ENCODE peak calls at places on chromosomes 16 and 17, in seven cellular contexts. E, L, T, K, O, M and S are unnamed samples.

GRCh38 chr16:51167170-51167710 is 16.2 kb upstream of the SALL1 start:
- DNase-seq in E (no peak), L (no peak), T (no peak), K (no peak), O (no peak), M (no peak), S (no peak)

GRCh38 chr16:50056226-50056625 is 9.5 kb upstream of the HEATR3 start:
- DNase-seq in E (no peak), L (no peak), T (no peak), K (no peak), O (no peak), M (no peak), S (no peak)

GRCh38 chr17:7313028-7313889 is 1.9 kb downstream of the GPS2 start:
- DNase-seq in E (no peak), L (no peak), T (no peak), K (no peak), O (no peak), M (no peak), S (no peak)

GRCh38 chr17:19003966-19004600 is 481 bp downstream of the FAM83G start:
- DNase-seq in E (peak), L (peak), T (peak), K (no peak), O (no peak), M (no peak), S (peak)

GRCh38 chr16:66402166-66402565 is 24.9 kb upstream of the BEAN1 start:
- DNase-seq in E (no peak), L (no peak), T (no peak), K (no peak), O (no peak), M (no peak), S (no peak)

GRCh38 chr16:78375055-78375679 is 275.7 kb downstream of the WWOX start:
- DNase-seq in E (no peak), L (no peak), T (no peak), K (no peak), O (no peak), M (no peak), S (no peak)

GRCh38 chr17:66985838-66986237 is 21.3 kb downstream of the CACNG4 start:
- DNase-seq in E (no peak), L (no peak), T (no peak), K (no peak), O (no peak), M (no peak), S (no peak)

GRCh38 chr17:80477647-80478478 is 1.5 kb upstream of the NPTX1 start:
- DNase-seq in E (no peak), L (peak), T (no peak), K (peak), O (no peak), M (no peak), S (peak)

GRCh38 chr16:4944333-4945281 is 7.7 kb upstream of the PPL start:
- DNase-seq in E (no peak), L (peak), T (peak), K (peak), O (peak), M (peak), S (no peak)

GRCh38 chr17:74190154-74190553 is 13.3 kb upstream of the RPL38 start:
- DNase-seq in E (no peak), L (peak), T (peak), K (peak), O (no peak), M (no peak), S (no peak)

GRCh38 chr17:45381001-45381400 is 51.7 kb downstream of the ARHGAP27 start:
- DNase-seq in E (no peak), L (peak), T (no peak), K (no peak), O (no peak), M (no peak), S (no peak)

GRCh38 chr16:1105888-1106620 is 10.0 kb upstream of the C1QTNF8 start:
- DNase-seq in E (no peak), L (peak), T (peak), K (peak), O (no peak), M (no peak), S (peak)

GRCh38 chr17:37708616-37709212 is 36.1 kb downstream of the HNF1B start:
- DNase-seq in E (no peak), L (peak), T (no peak), K (no peak), O (no peak), M (no peak), S (no peak)

GRCh38 chr16:720990-721764 is at the start of gene ANTKMT:
- DNase-seq in E (peak), L (peak), T (peak), K (peak), O (no peak), M (no peak), S (peak)

GRCh38 chr17:61454932-61455753 is 2.9 kb downstream of the TBX4 start:
- DNase-seq in E (no peak), L (no peak), T (no peak), K (no peak), O (no peak), M (peak), S (no peak)

GRCh38 chr17:9750488-9750887 is 40.9 kb downstream of the DHRS7C start:
- DNase-seq in E (no peak), L (no peak), T (no peak), K (no peak), O (no peak), M (no peak), S (no peak)

GRCh38 chr16:48276102-48276501 is 28.8 kb upstream of the ABCC11 start:
- DNase-seq in E (no peak), L (peak), T (peak), K (no peak), O (no peak), M (no peak), S (no peak)

GRCh38 chr16:72429566-72430160 is 257.7 kb upstream of the PMFBP1 start:
- DNase-seq in E (no peak), L (no peak), T (no peak), K (no peak), O (no peak), M (no peak), S (no peak)

GRCh38 chr16:2689968-2690830 is 7.9 kb downstream of the KCTD5 start:
- DNase-seq in E (no peak), L (no peak), T (no peak), K (no peak), O (no peak), M (no peak), S (no peak)

GRCh38 chr17:65685110-65685509 is 123.7 kb upstream of the AXIN2 start:
- DNase-seq in E (no peak), L (no peak), T (no peak), K (no peak), O (no peak), M (no peak), S (no peak)

GRCh38 chr17:79658811-79659207 is 48.0 kb upstream of the RBFOX3 start:
- DNase-seq in E (no peak), L (peak), T (no peak), K (no peak), O (no peak), M (peak), S (no peak)

GRCh38 chr17:20263595-20263994 is 203.7 kb downstream of the LGALS9B start:
- DNase-seq in E (no peak), L (peak), T (peak), K (no peak), O (peak), M (no peak), S (no peak)

GRCh38 chr16:4360538-4361021 is 9.5 kb upstream of the PAM16 start:
- DNase-seq in E (no peak), L (no peak), T (no peak), K (no peak), O (no peak), M (no peak), S (no peak)

GRCh38 chr16:58010886-58011285 is 9.7 kb downstream of the USB1 start:
- DNase-seq in E (no peak), L (no peak), T (no peak), K (no peak), O (no peak), M (no peak), S (no peak)

GRCh38 chr17:20992987-20993862 is 49.6 kb downstream of the USP22 start:
- DNase-seq in E (peak), L (peak), T (peak), K (peak), O (peak), M (peak), S (no peak)

GRCh38 chr17:27608330-27609230 is 22.4 kb upstream of the LGALS9 start:
- DNase-seq in E (no peak), L (no peak), T (no peak), K (no peak), O (no peak), M (no peak), S (no peak)

GRCh38 chr17:68301438-68301959 is 10.2 kb downstream of the ARSG start:
- DNase-seq in E (no peak), L (no peak), T (peak), K (no peak), O (no peak), M (no peak), S (no peak)

GRCh38 chr17:49407981-49408501 is 6.6 kb downstream of the PHB1 start:
- DNase-seq in E (peak), L (peak), T (peak), K (peak), O (peak), M (no peak), S (peak)

GRCh38 chr16:49986351-49987124 is 38.5 kb upstream of the CNEP1R1 start:
- DNase-seq in E (no peak), L (peak), T (no peak), K (no peak), O (no peak), M (no peak), S (no peak)

GRCh38 chr17:42408076-42408475 is 15.0 kb downstream of the CAVIN1 start:
- DNase-seq in E (no peak), L (no peak), T (no peak), K (no peak), O (no peak), M (no peak), S (no peak)

GRCh38 chr17:1464186-1464585 is 8.2 kb upstream of the CRK start:
- DNase-seq in E (no peak), L (no peak), T (no peak), K (no peak), O (no peak), M (no peak), S (no peak)

GRCh38 chr17:3848229-3848628 is 2.2 kb upstream of the NCBP3 start:
- DNase-seq in E (no peak), L (no peak), T (no peak), K (no peak), O (no peak), M (no peak), S (no peak)